ENCODE peak calls at places on chromosome 3, in four cellular contexts. H is effector memory CD4-positive, alpha-beta T cell; G is GM23338; J is heart left ventricle. X is an unnamed sample.

GRCh38 chr3:149969110-149969944 is 1.4 kb downstream of the PFN2 start:
- DNase-seq in H (no peak), G (peak; percentile 94), J (peak; percentile 28), X (peak; percentile 75)

GRCh38 chr3:181730934-181731333 is 19.2 kb downstream of the SOX2 start:
- DNase-seq in H (no peak), G (peak; percentile 55), J (no peak), X (no peak)

GRCh38 chr3:127457094-127457475 is 133.4 kb downstream of the TPRA1 start:
- DNase-seq in H (no peak), G (peak; percentile 78), J (no peak), X (peak; percentile 54)

GRCh38 chr3:192422321-192422997 is 304.9 kb downstream of the FGF12 start:
- DNase-seq in H (no peak), G (no peak), J (no peak), X (no peak)

GRCh38 chr3:50516048-50516871 is 12.8 kb upstream of the CACNA2D2 start:
- DNase-seq in H (no peak), G (peak; percentile 87), J (peak; percentile 82), X (peak; percentile 56)

GRCh38 chr3:55202320-55202719 is 274.5 kb upstream of the LRTM1 start:
- DNase-seq in H (no peak), G (no peak), J (no peak), X (no peak)

GRCh38 chr3:96480881-96481280 is 333.5 kb upstream of the EPHA6 start:
- DNase-seq in H (no peak), G (no peak), J (no peak), X (no peak)

GRCh38 chr3:129277829-129278271 is 820 bp upstream of the HMCES start:
- DNase-seq in H (no peak), G (peak; percentile 53), J (peak; percentile 18), X (no peak)

GRCh38 chr3:171875923-171876412 is 32.8 kb downstream of the TMEM212 start:
- DNase-seq in H (no peak), G (no peak), J (no peak), X (no peak)

GRCh38 chr3:8768364-8769087 is 887 bp downstream of the OXTR start:
- DNase-seq in H (no peak), G (peak; percentile 55), J (no peak), X (no peak)

GRCh38 chr3:50245831-50246516 is 10.0 kb downstream of the GNAI2 start:
- DNase-seq in H (peak; percentile 93), G (peak; percentile 98), J (peak; percentile 93), X (peak; percentile 94)

GRCh38 chr3:127986803-127987202 is 65.4 kb upstream of the SEC61A1 start:
- DNase-seq in H (no peak), G (no peak), J (peak; percentile 70), X (no peak)

GRCh38 chr3:11995061-11995460 is 9.1 kb upstream of the SYN2 start:
- DNase-seq in H (no peak), G (peak; percentile 64), J (no peak), X (no peak)

GRCh38 chr3:194617827-194618226 is 15.4 kb downstream of the TMEM44 start:
- DNase-seq in H (no peak), G (no peak), J (no peak), X (no peak)

GRCh38 chr3:26236511-26236910 is 386.1 kb upstream of the LRRC3B start:
- DNase-seq in H (no peak), G (no peak), J (peak; percentile 61), X (no peak)

GRCh38 chr3:46427929-46428833 is 21.1 kb downstream of the CCRL2 start:
- DNase-seq in H (no peak), G (no peak), J (no peak), X (no peak)

GRCh38 chr3:145721273-145721805 is 439.6 kb downstream of the PLOD2 start:
- DNase-seq in H (no peak), G (peak; percentile 26), J (no peak), X (no peak)
- H3K4me3 ChIP-seq in H (no peak overlapping the region), G (no peak overlapping the region), J (no peak overlapping the region), X (no peak overlapping the region)

GRCh38 chr3:94179059-94179458 is 116.2 kb downstream of the NSUN3 start:
- DNase-seq in H (no peak), G (no peak), J (no peak), X (no peak)
- H3K27me3 ChIP-seq in H (no peaks in the 10 kb centered on the region), G (no peaks in the 10 kb centered on the region), J (no peaks in the 10 kb centered on the region), X (no peaks in the 10 kb centered on the region)

DNA sequence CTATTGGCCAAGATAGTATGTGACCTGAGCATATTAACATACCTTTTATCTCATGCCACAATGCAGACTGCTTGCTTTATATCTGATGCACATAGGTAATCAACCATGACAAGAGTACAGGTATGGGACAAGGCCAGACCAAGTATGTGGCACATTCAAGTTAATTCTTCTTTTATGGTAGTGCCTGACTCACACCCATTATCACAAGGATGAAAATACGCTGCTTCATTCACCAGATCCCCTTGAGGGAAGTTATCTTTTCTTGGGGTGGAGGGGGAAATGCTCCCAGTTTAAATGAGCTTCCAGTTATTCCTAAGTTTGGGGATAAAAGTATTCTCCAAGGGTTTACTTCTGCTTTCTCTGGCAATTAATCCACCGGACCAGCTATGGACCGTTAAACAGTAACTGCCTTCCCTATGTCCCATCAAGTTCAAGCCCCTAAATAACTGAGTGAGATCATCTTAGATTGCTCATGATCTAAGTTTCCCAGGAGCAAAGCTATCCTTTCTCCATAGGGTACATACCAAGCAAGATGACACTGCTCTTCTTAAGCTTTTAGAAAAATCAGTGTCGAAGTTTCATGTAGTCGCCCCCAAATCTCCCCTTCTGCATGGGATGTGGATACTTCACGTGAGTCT is 1.9 kb downstream of the COL8A1 start:
- DNase-seq in H (no peak), G (no peak), J (no peak), X (no peak)
- H3K27ac ChIP-seq in H (no peak overlapping the region), G (no peak overlapping the region), J (peak overlapping the region; percentile 15), X (no peak overlapping the region)

GRCh38 chr3:66402596-66403267 is 98.1 kb downstream of the LRIG1 start:
- DNase-seq in H (no peak), G (no peak), J (no peak), X (no peak)
- H3K4me3 ChIP-seq in H (no peak overlapping the region), G (no peak overlapping the region), J (no peak overlapping the region), X (no peak overlapping the region)